ENCODE peak calls at places on chromosomes 13 and 19, in four cellular contexts. E is T-helper 9 cell, S is GM03348, D is Calu3. A is an unnamed sample.

GRCh38 chr19:24086974-24087595 is at the start of gene ZNF254:
- DNase-seq in E (peak), S (peak), D (peak), A (no peak)

GRCh38 chr13:23751195-23751594 is 138.0 kb downstream of the MIPEP start:
- DNase-seq in E (no peak), S (no peak), D (peak), A (no peak)

GRCh38 chr13:41546372-41547252 is 89.3 kb downstream of the RGCC start:
- DNase-seq in E (no peak), S (peak), D (no peak), A (no peak)

GRCh38 chr19:8373867-8374813 is 10.2 kb downstream of the ANGPTL4 start:
- DNase-seq in E (no peak), S (no peak), D (no peak), A (peak)

GRCh38 chr13:51241720-51242119 is 19.5 kb downstream of the FAM124A start:
- DNase-seq in E (no peak), S (no peak), D (no peak), A (no peak)

GRCh38 chr13:92804926-92805325 is 421.7 kb upstream of the GPC6 start:
- DNase-seq in E (no peak), S (no peak), D (no peak), A (no peak)

GRCh38 chr19:43780706-43781525 is at the start of gene KCNN4:
- DNase-seq in E (peak), S (peak), D (peak), A (no peak)

GRCh38 chr19:54248016-54248601 is 5.5 kb upstream of the LILRA6 start:
- DNase-seq in E (no peak), S (peak), D (no peak), A (no peak)

GRCh38 chr13:109745060-109745459 is 41.3 kb downstream of the IRS2 start:
- DNase-seq in E (no peak), S (no peak), D (no peak), A (no peak)

GRCh38 chr13:38399540-38399939 is 49.9 kb downstream of the UFM1 start:
- DNase-seq in E (no peak), S (no peak), D (no peak), A (no peak)

GRCh38 chr13:107867701-107868661 is 347.4 kb downstream of the LIG4 start:
- DNase-seq in E (no peak), S (peak), D (peak), A (peak)

GRCh38 chr19:29630661-29631060 is 24.6 kb downstream of the POP4 start:
- DNase-seq in E (no peak), S (peak), D (no peak), A (no peak)

GRCh38 chr19:5824791-5825577 is 14.5 kb downstream of the FUT6 start:
- DNase-seq in E (no peak), S (no peak), D (no peak), A (no peak)

GRCh38 chr13:100484708-100485107 is 103.9 kb downstream of the GGACT start:
- DNase-seq in E (no peak), S (no peak), D (no peak), A (no peak)

GRCh38 chr19:39432677-39433025 is 3.1 kb downstream of the RPS16 start:
- DNase-seq in E (no peak), S (no peak), D (no peak), A (no peak)

GRCh38 chr19:38650180-38650775 is 2.8 kb downstream of the ACTN4 start:
- DNase-seq in E (no peak), S (no peak), D (no peak), A (no peak)

GRCh38 chr13:40187324-40187795 is 479.1 kb downstream of the FOXO1 start:
- DNase-seq in E (peak), S (no peak), D (no peak), A (no peak)

GRCh38 chr19:5799247-5800241 is 5.3 kb upstream of the NRTN start:
- DNase-seq in E (no peak), S (no peak), D (no peak), A (no peak)

GRCh38 chr13:33785384-33785783 is 32.6 kb upstream of the RFC3 start:
- DNase-seq in E (no peak), S (no peak), D (no peak), A (no peak)

GRCh38 chr13:60627071-60627686 is 230.2 kb downstream of the TDRD3 start:
- DNase-seq in E (no peak), S (peak), D (peak), A (peak)

GRCh38 chr13:28322256-28322895 is 172.6 kb downstream of the FLT1 start:
- DNase-seq in E (no peak), S (no peak), D (no peak), A (no peak)

GRCh38 chr13:40749327-40749726 is 21.7 kb downstream of the MRPS31 start:
- DNase-seq in E (no peak), S (no peak), D (no peak), A (no peak)

GRCh38 chr19:29277107-29277506 is 64.2 kb upstream of the UQCRFS1 start:
- DNase-seq in E (peak), S (peak), D (peak), A (no peak)

GRCh38 chr13:93621966-93622365 is 395.4 kb downstream of the GPC6 start:
- DNase-seq in E (no peak), S (no peak), D (no peak), A (no peak)

GRCh38 chr19:928471-929259 is 2.8 kb downstream of the ARID3A start:
- DNase-seq in E (no peak), S (peak), D (no peak), A (peak)

GRCh38 chr13:36789061-36789460 is 30.0 kb upstream of the RFXAP start:
- DNase-seq in E (no peak), S (no peak), D (no peak), A (no peak)

GRCh38 chr13:74930402-74931165 is 551.4 kb downstream of the TBC1D4 start:
- DNase-seq in E (no peak), S (peak), D (no peak), A (no peak)

GRCh38 chr19:868458-869244 is 9.2 kb downstream of the CFD start:
- DNase-seq in E (no peak), S (no peak), D (no peak), A (no peak)

GRCh38 chr13:20174656-20175405 is 14.0 kb upstream of the GJA3 start:
- DNase-seq in E (no peak), S (peak), D (peak), A (no peak)

GRCh38 chr19:51146751-51147150 is 4.7 kb downstream of the SIGLEC7 start:
- DNase-seq in E (no peak), S (no peak), D (no peak), A (no peak)

GRCh38 chr13:66532845-66533244 is 697.3 kb downstream of the PCDH9 start:
- DNase-seq in E (no peak), S (no peak), D (no peak), A (no peak)

GRCh38 chr13:48600374-48601364 is 53.1 kb upstream of the CYSLTR2 start:
- DNase-seq in E (no peak), S (peak), D (peak), A (no peak)

GRCh38 chr19:54325194-54325621 is 12.2 kb upstream of the LILRA5 start:
- DNase-seq in E (peak), S (peak), D (peak), A (peak)

GRCh38 chr19:15934332-15935078 is at the start of gene CYP4F11:
- DNase-seq in E (no peak), S (no peak), D (peak), A (no peak)

A was measured in HuH-7.